ENCODE peak calls at places on chromosome 20, in six cellular contexts. L is HS-5, B is GOT3, Z is T-helper 1 cell, O is NCI-H146, V is breast epithelium. H is an unnamed sample.

GRCh38 chr20:64239449-64240242 is 15.9 kb upstream of the PCMTD2 start:
- DNase-seq in L (no peak), V (no peak), Z (no peak), B (no peak), O (no peak), H (no peak)

GRCh38 chr20:53914861-53915458 is 155.4 kb downstream of the BCAS1 start:
- DNase-seq in V (no peak), O (no peak), Z (no peak), B (no peak), L (no peak), H (no peak)

GRCh38 chr20:48603116-48603818 is 224.5 kb downstream of the PREX1 start:
- DNase-seq in B (no peak), Z (no peak), O (no peak), V (peak; percentile 39), L (no peak), H (no peak)

GRCh38 chr20:34859826-34860545 is 12.7 kb downstream of the GGT7 start:
- DNase-seq in L (no peak), B (no peak), O (no peak), Z (no peak), V (no peak), H (peak; percentile 16)

GRCh38 chr20:41001497-41001896 is 27.1 kb upstream of the TOP1 start:
- DNase-seq in L (no peak), Z (no peak), V (no peak), B (no peak), O (no peak), H (no peak)

GRCh38 chr20:13098720-13099355 is 90.1 kb downstream of the SPTLC3 start:
- DNase-seq in B (no peak), Z (no peak), V (no peak), L (no peak), O (no peak), H (no peak)

GRCh38 chr20:4956200-4956810 is 45.0 kb downstream of the SLC23A2 start:
- DNase-seq in V (no peak), O (peak; percentile 61), L (peak; percentile 41), Z (no peak), B (no peak), H (peak; percentile 55)

GRCh38 chr20:36819662-36820061 is 46.1 kb upstream of the DSN1 start:
- DNase-seq in V (no peak), B (no peak), O (no peak), Z (no peak), L (no peak), H (no peak)

GRCh38 chr20:49916146-49917002 is 1.0 kb upstream of the SPATA2 start:
- DNase-seq in V (no peak), Z (no peak), L (no peak), B (no peak), O (peak; percentile 83), H (peak; percentile 63)

GRCh38 chr20:3330046-3330741 is 77.3 kb downstream of the DNAAF9 start:
- DNase-seq in Z (no peak), O (no peak), V (no peak), L (peak; percentile 9), B (no peak), H (no peak)

GRCh38 chr20:37406010-37406998 is 60.4 kb downstream of the SRC start:
- DNase-seq in O (peak; percentile 80), L (peak; percentile 20), V (no peak), B (no peak), Z (no peak), H (peak; percentile 89)

GRCh38 chr20:47326718-47327137 is 29.8 kb downstream of the ZMYND8 start:
- DNase-seq in O (no peak), L (peak; percentile 83), B (no peak), V (no peak), Z (no peak), H (no peak)

GRCh38 chr20:9179193-9179802 is 110.4 kb downstream of the PLCB4 start:
- DNase-seq in O (no peak), Z (no peak), L (no peak), B (no peak), V (no peak), H (no peak)

GRCh38 chr20:50690979-50691584 is at the start of gene RIPOR3:
- DNase-seq in L (no peak), O (no peak), V (no peak), Z (no peak), B (no peak), H (no peak)

GRCh38 chr20:46649650-46649949 is 1.7 kb downstream of the SLC13A3 start:
- DNase-seq in B (no peak), L (no peak), Z (no peak), O (no peak), V (no peak), H (no peak)

GRCh38 chr20:57656252-57656820 is 36.1 kb upstream of the ZBP1 start:
- DNase-seq in O (no peak), L (no peak), Z (no peak), V (peak; percentile 48), B (no peak), H (no peak)

GRCh38 chr20:46342045-46342378 is 33.7 kb upstream of the CDH22 start:
- DNase-seq in Z (no peak), L (no peak), B (no peak), O (no peak), V (no peak), H (no peak)

GRCh38 chr20:37303637-37304036 is 14.2 kb downstream of the MANBAL start:
- DNase-seq in L (no peak), B (no peak), Z (no peak), V (no peak), O (peak; percentile 64), H (no peak)

GRCh38 chr20:50378170-50379000 is 131.8 kb upstream of the PTPN1 start:
- DNase-seq in V (no peak), Z (no peak), O (peak; percentile 15), L (no peak), B (no peak), H (no peak)

GRCh38 chr20:19802492-19803158 is 44.6 kb downstream of the RIN2 start:
- DNase-seq in L (no peak), Z (no peak), V (no peak), O (peak; percentile 46), B (no peak), H (no peak)

GRCh38 chr20:31839782-31840487 is 5.5 kb downstream of the FOXS1 start:
- DNase-seq in V (no peak), O (no peak), Z (no peak), L (no peak), B (no peak), H (no peak)

GRCh38 chr20:13567663-13568062 is 71.1 kb downstream of the TASP1 start:
- DNase-seq in B (no peak), Z (no peak), O (no peak), V (no peak), L (no peak), H (no peak)

GRCh38 chr20:59958123-59958522 is at the start of gene CDH26:
- DNase-seq in V (no peak), Z (no peak), O (peak; percentile 19), B (no peak), L (no peak), H (no peak)

GRCh38 chr20:57399587-57400261 is 8.5 kb downstream of the RBM38 start:
- DNase-seq in B (no peak), Z (peak; percentile 31), L (no peak), O (no peak), V (no peak), H (peak; percentile 87)

GRCh38 chr20:6473197-6473596 is 294.3 kb upstream of the BMP2 start:
- DNase-seq in Z (no peak), B (no peak), L (no peak), V (no peak), O (peak; percentile 39), H (no peak)

GRCh38 chr20:14924433-14924832 is 587.0 kb upstream of the FLRT3 start:
- DNase-seq in L (no peak), V (no peak), B (no peak), Z (no peak), O (peak; percentile 38), H (no peak)

GRCh38 chr20:63500151-63500901 is 1.4 kb upstream of the EEF1A2 start:
- DNase-seq in L (no peak), B (no peak), V (no peak), O (no peak), Z (no peak), H (no peak)

GRCh38 chr20:47063407-47063806 is 168.8 kb downstream of the EYA2 start:
- DNase-seq in Z (no peak), O (no peak), L (no peak), V (no peak), B (no peak), H (no peak)

GRCh38 chr20:8722277-8722928 is 346.5 kb upstream of the PLCB4 start:
- DNase-seq in L (peak; percentile 67), Z (no peak), V (no peak), B (no peak), O (peak; percentile 71), H (peak; percentile 35)

GRCh38 chr20:41428285-41428684 is 61.7 kb upstream of the EMILIN3 start:
- DNase-seq in B (no peak), L (peak; percentile 71), O (no peak), Z (no peak), V (no peak), H (no peak)

GRCh38 chr20:17648782-17649730 is 33.0 kb downstream of the RRBP1 start:
- DNase-seq in L (no peak), V (no peak), Z (no peak), O (peak; percentile 60), B (no peak), H (peak; percentile 64)

GRCh38 chr20:54726687-54727086 is 251.3 kb downstream of the DOK5 start:
- DNase-seq in Z (no peak), L (no peak), V (no peak), B (no peak), O (no peak), H (no peak)

GRCh38 chr20:36658300-36658699 is 12.3 kb upstream of the SLA2 start:
- DNase-seq in B (no peak), Z (no peak), V (no peak), L (no peak), O (no peak), H (no peak)

GRCh38 chr20:51801220-51801991 is 915 bp downstream of the SALL4 start:
- DNase-seq in V (no peak), B (no peak), Z (no peak), L (no peak), O (peak; percentile 50), H (peak; percentile 36)

GRCh38 chr20:14632906-14633305 is 295.5 kb upstream of the FLRT3 start:
- DNase-seq in Z (no peak), V (no peak), L (no peak), B (no peak), O (no peak), H (no peak)

H was measured in GM20000.